ENCODE peak calls at places on chromosomes 16 and 17, in six cellular contexts. B, Q, K, J, M and X are unnamed samples.

GRCh38 chr17:69213059-69213813 is 15.4 kb downstream of the ABCA10 start:
- DNase-seq in J (no peak), B (peak), K (no peak), M (peak), Q (no peak), X (no peak)

GRCh38 chr16:22692034-22692433 is 121.9 kb upstream of the HS3ST2 start:
- DNase-seq in M (no peak), K (no peak), B (no peak), J (no peak), Q (no peak), X (no peak)

GRCh38 chr16:2205104-2205966 is at the start of gene MLST8:
- DNase-seq in Q (peak), K (peak), J (peak), B (peak), M (peak), X (peak)

GRCh38 chr17:52106638-52107261 is 51.8 kb downstream of the CA10 start:
- DNase-seq in B (peak), M (peak), Q (no peak), K (no peak), J (peak), X (no peak)

GRCh38 chr16:57530104-57530522 is 6.3 kb downstream of the CCDC102A start:
- DNase-seq in M (peak), Q (no peak), J (peak), B (peak), K (peak), X (no peak)

GRCh38 chr17:44533533-44534246 is 23.6 kb upstream of the FZD2 start:
- DNase-seq in J (peak), B (peak), K (peak), M (peak), Q (peak), X (peak)

GRCh38 chr17:57524790-57525543 is 220.1 kb downstream of the CCDC182 start:
- DNase-seq in M (no peak), B (no peak), Q (no peak), K (no peak), J (no peak), X (no peak)

GRCh38 chr16:88039591-88039990 is 88.4 kb downstream of the BANP start:
- DNase-seq in B (no peak), J (no peak), Q (no peak), M (no peak), K (no peak), X (no peak)

GRCh38 chr16:67736858-67737257 is 17.7 kb upstream of the GFOD2 start:
- DNase-seq in J (no peak), Q (no peak), B (no peak), K (no peak), M (peak), X (no peak)

GRCh38 chr17:76354317-76354729 is 607 bp upstream of the PRPSAP1 start:
- DNase-seq in B (no peak), K (no peak), J (no peak), Q (no peak), M (no peak), X (no peak)

GRCh38 chr17:68290268-68290954 is 516 bp downstream of the SLC16A6 start:
- DNase-seq in B (peak), M (no peak), K (peak), Q (peak), J (peak), X (peak)

GRCh38 chr16:52090080-52090479 is 456.9 kb downstream of the TOX3 start:
- DNase-seq in J (no peak), K (no peak), B (no peak), Q (no peak), M (peak), X (no peak)

GRCh38 chr16:56068314-56068713 is 123.0 kb upstream of the GNAO1 start:
- DNase-seq in Q (no peak), K (no peak), B (no peak), M (no peak), J (no peak), X (no peak)

GRCh38 chr16:81975637-81976036 is 35.6 kb downstream of the SDR42E1 start:
- DNase-seq in B (no peak), M (no peak), Q (no peak), K (no peak), J (no peak), X (no peak)

GRCh38 chr17:5133311-5133710 is 17.5 kb downstream of the USP6 start:
- DNase-seq in M (no peak), K (no peak), J (no peak), B (no peak), Q (no peak), X (no peak)

GRCh38 chr16:14354561-14355351 is 275.3 kb downstream of the PARN start:
- DNase-seq in K (no peak), B (peak), Q (no peak), M (peak), J (no peak), X (peak)

GRCh38 chr17:1056761-1057160 is 59.8 kb downstream of the TIMM22 start:
- DNase-seq in K (no peak), Q (no peak), M (no peak), B (no peak), J (no peak), X (no peak)

GRCh38 chr17:65677932-65678331 is 116.5 kb upstream of the AXIN2 start:
- DNase-seq in Q (no peak), J (no peak), K (no peak), B (peak), M (peak), X (no peak)

GRCh38 chr17:80779336-80779735 is 212.3 kb upstream of the CHMP6 start:
- DNase-seq in M (no peak), J (no peak), K (no peak), B (no peak), Q (no peak), X (no peak)